ENCODE peak calls at places on chromosomes 16 and 17, in ten cellular contexts. U is omental fat pad; G is activated B cell treated with CpG ODN at 0.5 μM for 24 hours; M is kidney glomerular epithelial cell; D is stimulated activated naive CD4-positive, alpha-beta T cell; Y is COLO829; X is testis; F is NCI-H524 treated with DMSO at 0.1 percent for 48 hours; P is effector CD4-positive, alpha-beta T cell; O is B cell. T is an unnamed sample.

GRCh38 chr17:79093270-79093669 is 18.6 kb downstream of the ENGASE start:
- DNase-seq in U (no peak), G (no peak), M (no peak), D (no peak), Y (no peak), X (no peak), F (no peak), P (no peak), O (no peak), T (no peak)

GRCh38 chr16:56673916-56674315 is 4.3 kb downstream of the MT1H start:
- DNase-seq in U (no peak), G (no peak), M (peak), D (peak), Y (no peak), X (no peak), F (no peak), P (no peak), O (peak), T (no peak)

GRCh38 chr17:2724783-2725164 is 13.2 kb upstream of the CLUH start:
- DNase-seq in U (no peak), G (peak), M (no peak), D (peak), Y (no peak), X (peak), F (no peak), P (no peak), O (peak), T (peak)

GRCh38 chr17:48597775-48598631 is 4.4 kb upstream of the HOXB5 start:
- DNase-seq in U (no peak), G (peak), M (peak), D (peak), Y (no peak), X (no peak), F (no peak), P (no peak), O (peak), T (peak)

GRCh38 chr16:22977294-22977697 is 163.3 kb downstream of the HS3ST2 start:
- DNase-seq in U (no peak), G (no peak), M (no peak), D (no peak), Y (no peak), X (no peak), F (no peak), P (no peak), O (no peak), T (peak)

GRCh38 chr16:87202346-87202745 is 114.8 kb downstream of the C16orf95 start:
- DNase-seq in U (no peak), G (no peak), M (no peak), D (no peak), Y (no peak), X (no peak), F (no peak), P (no peak), O (no peak), T (no peak)

GRCh38 chr16:62050793-62051192 is 14.6 kb upstream of the CDH8 start:
- DNase-seq in U (no peak), G (no peak), M (no peak), D (no peak), Y (no peak), X (no peak), F (no peak), P (no peak), O (no peak), T (no peak)

GRCh38 chr16:48450367-48450766 is 65.2 kb upstream of the SIAH1 start:
- DNase-seq in U (no peak), G (no peak), M (no peak), D (no peak), Y (no peak), X (no peak), F (no peak), P (no peak), O (no peak), T (no peak)

GRCh38 chr17:73720187-73720834 is 76.1 kb upstream of the SDK2 start:
- DNase-seq in U (no peak), G (no peak), M (no peak), D (peak), Y (no peak), X (no peak), F (no peak), P (no peak), O (no peak), T (no peak)

GRCh38 chr17:49063652-49064051 is 66.5 kb downstream of the IGF2BP1 start:
- DNase-seq in U (no peak), G (no peak), M (no peak), D (no peak), Y (no peak), X (no peak), F (no peak), P (no peak), O (no peak), T (no peak)

GRCh38 chr17:43338886-43339516 is 59.8 kb upstream of the ARL4D start:
- DNase-seq in U (peak), G (peak), M (peak), D (peak), Y (no peak), X (peak), F (peak), P (peak), O (peak), T (no peak)

GRCh38 chr16:51924744-51925143 is 622.2 kb downstream of the TOX3 start:
- DNase-seq in U (no peak), G (no peak), M (no peak), D (no peak), Y (no peak), X (no peak), F (no peak), P (no peak), O (no peak), T (no peak)

GRCh38 chr17:42937712-42938596 is 26.3 kb downstream of the AARSD1 start:
- DNase-seq in U (no peak), G (no peak), M (peak), D (peak), Y (peak), X (peak), F (no peak), P (no peak), O (peak), T (peak)